ENCODE peak calls at places on chromosomes 2 and 18, in ten cellular contexts. Q is neural progenitor cell, T is H1, F is fibroblast of lung, L is GM23338, D is GM23248, M is PC-3, O is astrocyte, S is mammary epithelial cell, K is hepatocyte. A is an unnamed sample.

GRCh38 chr2:203688798-203689197 is 17.6 kb upstream of the CD28 start:
- DNase-seq in D (peak), M (no peak), O (peak), F (peak), S (peak), K (peak), T (no peak), Q (peak), L (peak), A (no peak)

GRCh38 chr2:132426621-132427020 is 10.0 kb downstream of the GPR39 start:
- DNase-seq in L (no peak), Q (no peak), T (no peak), K (no peak), D (no peak), F (no peak), S (no peak), O (no peak), M (no peak), A (no peak)

GRCh38 chr18:68267583-68267982 is 447.3 kb downstream of the TMX3 start:
- DNase-seq in M (peak), T (no peak), Q (no peak), S (peak), F (peak), L (no peak), K (no peak), O (peak), D (peak), A (no peak)

GRCh38 chr2:118431188-118431562 is 342.9 kb downstream of the INSIG2 start:
- DNase-seq in T (no peak), Q (no peak), D (peak), F (no peak), S (peak), L (peak), O (peak), M (peak), K (no peak), A (no peak)

GRCh38 chr2:159035790-159036411 is 67.5 kb downstream of the TANC1 start:
- DNase-seq in M (peak), K (peak), Q (peak), D (peak), T (no peak), L (peak), F (peak), O (peak), S (peak), A (peak)

GRCh38 chr2:39851251-39851650 is 72.2 kb upstream of the THUMPD2 start:
- DNase-seq in T (no peak), K (no peak), D (peak), F (no peak), S (no peak), Q (no peak), L (no peak), M (no peak), O (peak), A (no peak)

GRCh38 chr2:69914235-69915049 is 467 bp upstream of the MXD1 start:
- DNase-seq in T (peak), O (peak), K (peak), L (peak), F (peak), M (peak), D (peak), Q (peak), S (peak), A (peak)

GRCh38 chr18:74228312-74228711 is 63.5 kb downstream of the CYB5A start:
- DNase-seq in K (no peak), Q (no peak), O (no peak), L (no peak), T (no peak), F (no peak), S (no peak), D (no peak), M (peak), A (no peak)

GRCh38 chr2:62234755-62235655 is 39.1 kb downstream of the B3GNT2 start:
- DNase-seq in F (no peak), D (no peak), M (no peak), L (no peak), Q (no peak), S (no peak), O (no peak), T (peak), K (no peak), A (no peak)

GRCh38 chr2:75560768-75561565 is at the start of gene EVA1A:
- DNase-seq in D (peak), L (peak), K (peak), F (peak), O (peak), S (peak), M (peak), Q (peak), T (no peak), A (peak)

GRCh38 chr2:239212121-239212520 is 188.7 kb downstream of the HDAC4 start:
- DNase-seq in M (no peak), Q (no peak), T (no peak), S (no peak), F (no peak), D (no peak), K (no peak), L (no peak), O (no peak), A (no peak)

GRCh38 chr2:205496777-205497176 is 185.5 kb upstream of the NRP2 start:
- DNase-seq in K (no peak), T (no peak), Q (no peak), F (peak), S (no peak), L (no peak), O (peak), D (peak), M (no peak), A (no peak)

DNA sequence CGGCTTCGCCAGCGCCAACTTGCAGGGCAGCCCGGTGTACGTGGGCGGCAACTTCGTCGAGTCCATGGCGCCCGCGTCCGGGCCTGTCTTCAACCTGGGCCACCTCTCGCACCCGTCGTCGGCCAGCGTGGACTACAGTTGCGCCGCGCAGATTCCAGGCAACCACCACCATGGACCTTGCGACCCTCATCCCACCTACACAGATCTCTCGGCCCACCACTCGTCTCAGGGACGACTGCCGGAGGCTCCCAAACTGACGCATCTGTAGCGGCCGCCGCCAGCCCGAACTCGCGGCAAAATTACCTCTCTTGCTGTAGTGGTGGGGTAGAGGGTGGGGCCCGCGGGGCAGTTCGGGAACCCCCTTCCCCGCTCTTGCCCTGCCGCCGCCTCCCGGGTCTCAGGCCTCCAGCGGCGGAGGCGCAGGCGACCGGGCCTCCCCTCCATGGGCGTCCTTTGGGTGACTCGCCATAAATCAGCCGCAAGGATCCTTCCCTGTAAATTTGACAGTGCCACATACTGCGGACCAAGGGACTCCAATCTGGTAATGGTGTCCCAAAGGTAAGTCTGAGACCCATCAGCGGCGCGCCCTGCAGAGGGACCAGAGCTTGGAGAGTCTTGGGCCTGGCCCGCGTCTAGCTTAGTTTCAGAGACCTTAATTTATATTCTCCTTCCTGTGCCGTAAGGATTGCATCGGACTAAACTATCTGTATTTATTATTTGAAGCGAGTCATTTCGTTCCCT is 15.1 kb downstream of the HOXD3 start:
- DNase-seq in L (peak), D (no peak), K (no peak), M (no peak), Q (peak), S (no peak), T (peak), F (no peak), O (no peak), A (no peak)
- TF ChIP-seq EZH2 in L (peak), D (no peak), K (peak), M (no peak), Q (peak), S (peak), T (peak), F (peak), O (peak), A (no peak)

DNA sequence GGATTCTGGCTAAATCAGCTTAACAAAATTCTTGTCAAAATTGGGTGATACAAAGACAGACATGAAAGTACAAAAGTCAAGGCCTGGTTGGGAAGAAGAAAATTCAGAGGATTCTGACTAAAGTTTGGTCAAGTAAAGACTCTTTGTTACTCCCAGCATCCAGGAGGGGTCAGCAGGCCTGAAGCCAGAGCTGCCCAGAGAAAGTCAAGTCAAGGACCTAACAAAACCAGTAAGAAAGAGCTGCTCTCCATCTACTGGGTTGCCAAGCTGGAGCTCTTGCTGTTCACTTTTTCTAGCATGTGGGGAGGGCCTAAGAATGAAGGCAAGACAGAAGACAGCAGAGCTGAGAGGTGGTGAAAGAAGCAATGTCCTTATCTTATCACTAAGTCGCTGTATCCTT is 143.3 kb downstream of the C1D start:
- DNase-seq in K (no peak), O (no peak), T (no peak), M (no peak), S (no peak), D (no peak), F (no peak), L (no peak), Q (no peak), A (no peak)
- H3K27ac ChIP-seq in K (no peak), O (no peak), T (no peak), M (no peak), S (no peak), D (no peak), F (no peak), L (no peak), Q (no peak), A (no peak)

DNA sequence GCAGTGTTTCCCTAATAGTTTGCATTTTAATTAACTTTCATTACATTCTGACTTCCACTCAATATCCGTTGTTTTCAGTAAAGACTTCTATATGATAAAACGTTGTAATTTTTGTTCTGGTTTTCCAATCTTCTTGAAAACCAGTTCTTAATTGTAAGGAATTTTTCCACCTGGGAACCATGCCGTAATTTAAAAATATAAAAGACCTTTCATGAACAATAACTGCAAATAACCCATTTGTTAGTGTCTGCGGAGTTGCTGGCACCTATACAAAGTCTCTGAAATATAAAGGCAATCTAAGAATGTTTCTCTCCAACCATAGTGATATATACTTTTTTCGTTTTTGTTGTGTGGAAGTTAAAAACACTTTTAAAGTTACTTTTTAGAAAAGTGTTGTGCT is 7.7 kb upstream of the SATB2 start:
- DNase-seq in L (no peak), K (no peak), S (no peak), O (no peak), T (no peak), Q (no peak), F (no peak), M (no peak), D (no peak), A (no peak)
- TF ChIP-seq EZH2 in L (peak), K (no peak), S (no peak), O (no peak), T (no peak), Q (no peak), F (no peak), M (no peak), D (no peak), A (no peak)

GRCh38 chr18:79508565-79509535 is 113.1 kb downstream of the NFATC1 start:
- DNase-seq in T (no peak), L (no peak), D (no peak), K (no peak), Q (no peak), O (no peak), F (no peak), M (no peak), S (no peak), A (no peak)
- H3K27ac ChIP-seq in T (no peak), L (no peak), D (no peak), K (no peak), Q (no peak), O (no peak), F (no peak), M (no peak), S (no peak), A (no peak)

GRCh38 chr2:7609556-7610323 is 692.5 kb downstream of the RNF144A start:
- DNase-seq in F (no peak), O (no peak), Q (no peak), L (no peak), S (no peak), K (no peak), D (no peak), M (no peak), T (no peak), A (no peak)
- TF ChIP-seq EZH2 in F (no peak), O (no peak), Q (no peak), L (no peak), S (no peak), K (no peak), D (no peak), M (no peak), T (no peak), A (no peak)

GRCh38 chr2:148978026-148978685 is 60.3 kb upstream of the LYPD6B start:
- DNase-seq in T (no peak), Q (peak), D (no peak), S (no peak), M (no peak), O (no peak), K (no peak), L (peak), F (no peak), A (no peak)

GRCh38 chr2:148981350-148981749 is 57.1 kb upstream of the LYPD6B start:
- DNase-seq in Q (no peak), O (no peak), L (no peak), S (no peak), K (no peak), M (peak), T (no peak), F (no peak), D (no peak), A (no peak)

GRCh38 chr2:148978736-148979135 is 59.8 kb upstream of the LYPD6B start:
- DNase-seq in L (no peak), T (no peak), Q (no peak), S (no peak), O (no peak), M (no peak), D (peak), F (peak), K (no peak), A (no peak)

GRCh38 chr2:148979919-148980277 is 58.6 kb upstream of the LYPD6B start:
- DNase-seq in F (no peak), T (no peak), L (no peak), D (no peak), Q (peak), O (no peak), M (no peak), S (no peak), K (no peak), A (no peak)

DNA sequence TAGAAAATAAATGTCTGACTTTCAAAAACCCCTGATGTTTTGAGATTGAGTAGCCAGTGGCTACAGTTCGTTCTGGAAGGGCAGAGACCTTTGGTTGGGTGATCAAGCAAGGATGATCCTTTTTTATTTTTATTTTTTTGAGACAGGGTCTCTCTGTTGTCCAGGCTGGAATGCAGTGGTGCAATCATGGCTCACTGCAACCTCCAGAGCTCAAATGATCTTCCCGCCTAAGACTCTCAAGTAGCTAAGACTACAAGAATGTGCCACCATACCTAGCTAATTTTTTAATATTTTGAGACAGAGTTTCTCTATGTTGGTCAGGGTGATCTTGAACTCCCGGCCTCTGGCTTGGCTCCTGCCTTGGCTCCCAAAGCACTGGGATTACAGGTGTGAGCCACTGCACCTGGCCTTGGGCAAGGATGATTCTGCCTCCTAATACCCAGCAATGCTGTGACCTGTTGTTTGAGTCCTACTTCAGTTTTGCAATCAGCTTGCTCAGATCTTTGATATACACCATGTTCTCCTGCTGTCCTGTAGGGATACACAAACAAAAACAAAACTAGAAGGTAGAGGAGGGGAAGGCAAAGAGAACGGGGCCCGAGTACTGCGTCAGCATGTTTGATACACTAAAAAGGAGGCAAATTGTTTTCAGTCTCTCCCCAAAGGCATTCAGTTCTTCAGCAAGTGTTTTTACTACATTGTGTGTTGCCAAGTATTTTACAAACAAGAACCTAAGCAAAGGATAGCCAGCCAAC is 59.2 kb upstream of the LYPD6B start:
- DNase-seq in O (no peak), Q (no peak), D (no peak), S (no peak), F (no peak), L (no peak), M (no peak), K (no peak), T (no peak), A (no peak)
- H3K27ac ChIP-seq in O (no peak), Q (peak), D (no peak), S (no peak), F (no peak), L (peak), M (no peak), K (no peak), T (no peak), A (no peak)

GRCh38 chr2:127672341-127673303 is 2.7 kb downstream of the LIMS2 start:
- DNase-seq in K (peak), T (peak), D (peak), Q (no peak), S (no peak), F (no peak), O (no peak), M (no peak), L (no peak), A (no peak)
- TF ChIP-seq EZH2 in K (no peak), T (no peak), D (no peak), Q (no peak), S (no peak), F (no peak), O (no peak), M (no peak), L (no peak), A (no peak)

A was measured in PC-9.